ENCODE peak calls at places on chromosomes 2 and 18, in six cellular contexts. B is GM13977, U is neural crest cell, I is colonic mucosa, R is RWPE1, C is lower leg skin. H is an unnamed sample.

GRCh38 chr18:76699923-76700322 is 122.4 kb upstream of the ZNF236 start:
- DNase-seq in B (no peak), U (no peak), I (no peak), R (no peak), C (no peak), H (no peak)

GRCh38 chr2:212346865-212347264 is 191.7 kb downstream of the ERBB4 start:
- DNase-seq in B (no peak), U (no peak), I (no peak), R (no peak), C (no peak), H (no peak)

GRCh38 chr2:8551622-8552074 is 130.2 kb upstream of the ID2 start:
- DNase-seq in B (peak; percentile 66), U (no peak), I (peak; percentile 14), R (no peak), C (no peak), H (no peak)

GRCh38 chr2:2573658-2574293 is 242.7 kb upstream of the MYT1L start:
- DNase-seq in B (no peak), U (no peak), I (peak; percentile 10), R (no peak), C (no peak), H (peak; percentile 1)

GRCh38 chr2:43823751-43824150 is 14.9 kb downstream of the ABCG5 start:
- DNase-seq in B (no peak), U (no peak), I (no peak), R (no peak), C (no peak), H (no peak)

GRCh38 chr2:101864426-101864825 is 127.3 kb upstream of the IL1R2 start:
- DNase-seq in B (no peak), U (no peak), I (no peak), R (no peak), C (no peak), H (no peak)

GRCh38 chr2:17747684-17748452 is 5.7 kb downstream of the SMC6 start:
- DNase-seq in B (no peak), U (no peak), I (no peak), R (peak; percentile 29), C (no peak), H (peak; percentile 70)

GRCh38 chr2:15901808-15902130 is 38.6 kb upstream of the MYCN start:
- DNase-seq in B (no peak), U (no peak), I (no peak), R (no peak), C (no peak), H (no peak)

GRCh38 chr2:139259422-139260051 is 479.3 kb upstream of the NXPH2 start:
- DNase-seq in B (no peak), U (no peak), I (no peak), R (no peak), C (no peak), H (no peak)

GRCh38 chr2:223113161-223113560 is 61.2 kb downstream of the KCNE4 start:
- DNase-seq in B (no peak), U (no peak), I (no peak), R (no peak), C (no peak), H (peak; percentile 40)

DNA sequence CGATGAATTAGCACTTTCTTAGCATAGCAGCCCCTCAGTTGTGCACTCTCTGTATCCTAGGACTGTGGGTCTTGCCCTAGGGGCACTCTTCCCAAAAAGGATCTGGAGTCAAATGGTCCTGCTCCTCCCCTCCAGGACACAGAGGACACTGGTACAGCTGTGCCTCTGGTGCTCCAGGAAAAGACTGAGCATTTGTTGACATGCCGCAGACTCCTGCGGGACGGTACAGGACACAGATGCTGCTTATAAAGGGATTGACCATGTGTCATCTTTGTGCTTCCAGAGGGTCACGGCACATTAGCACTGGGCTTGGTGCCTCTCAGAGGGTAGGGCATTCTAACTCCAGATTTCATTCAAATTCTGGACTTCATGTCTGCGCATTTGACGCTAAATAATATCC is 110.5 kb downstream of the KLF7 start:
- DNase-seq in B (no peak), U (no peak), I (no peak), R (no peak), C (no peak), H (no peak)
- TF ChIP-seq CTCF in B (no peak), U (no peak), I (no peak), R (no peak), C (no peak), H (no peak)

GRCh38 chr18:39486268-39486667 is 1920.7 kb upstream of the CELF4 start:
- DNase-seq in B (no peak), U (no peak), I (no peak), R (no peak), C (no peak), H (no peak)
- TF ChIP-seq CTCF in B (no peak), U (no peak), I (no peak), R (no peak), C (no peak), H (peak; percentile 44)

GRCh38 chr2:113799375-113799774 is 42.9 kb upstream of the SLC35F5 start:
- DNase-seq in B (no peak), U (no peak), I (no peak), R (no peak), C (no peak), H (no peak)
- TF ChIP-seq CTCF in B (no peak), U (no peak), I (no peak), R (no peak), C (no peak), H (peak; percentile 17)

GRCh38 chr18:24801011-24801410 is 340.6 kb downstream of the HRH4 start:
- DNase-seq in B (no peak), U (no peak), I (no peak), R (no peak), C (no peak), H (no peak)

GRCh38 chr18:24802439-24802838 is 342.0 kb downstream of the HRH4 start:
- DNase-seq in B (no peak), U (no peak), I (peak; percentile 72), R (no peak), C (no peak), H (no peak)

GRCh38 chr18:24799720-24800119 is 339.3 kb downstream of the HRH4 start:
- DNase-seq in B (no peak), U (no peak), I (no peak), R (no peak), C (no peak), H (no peak)

GRCh38 chr18:24797987-24798386 is 337.6 kb downstream of the HRH4 start:
- DNase-seq in B (no peak), U (no peak), I (no peak), R (no peak), C (no peak), H (no peak)

DNA sequence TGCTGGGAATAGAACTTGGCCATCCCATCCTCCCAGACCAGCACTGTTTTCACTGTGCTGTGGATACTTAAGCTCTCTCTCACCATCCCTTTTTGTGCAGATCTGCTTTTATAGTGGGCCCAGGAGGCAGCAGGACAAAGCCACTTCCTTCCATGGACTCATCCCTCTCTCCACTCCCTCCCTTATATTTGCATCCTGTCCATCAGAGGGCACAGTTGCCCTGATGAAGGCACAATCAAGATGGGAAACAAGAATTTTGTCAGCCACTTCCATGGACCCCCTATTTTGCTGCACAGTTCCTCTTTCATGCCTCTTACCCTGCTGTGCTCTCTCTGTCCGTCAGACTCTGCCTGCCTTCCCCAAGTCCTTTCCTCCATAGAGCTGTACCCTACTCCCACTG is 338.7 kb downstream of the HRH4 start:
- DNase-seq in B (no peak), U (no peak), I (no peak), R (no peak), C (no peak), H (no peak)
- TF ChIP-seq CTCF in B (no peak), U (peak; percentile 13), I (no peak), R (no peak), C (no peak), H (no peak)

GRCh38 chr2:21821697-21822227 is 698.0 kb downstream of the TDRD15 start:
- DNase-seq in B (no peak), U (no peak), I (no peak), R (no peak), C (no peak), H (no peak)

GRCh38 chr2:21820271-21820670 is 696.5 kb downstream of the TDRD15 start:
- DNase-seq in B (no peak), U (no peak), I (no peak), R (no peak), C (no peak), H (no peak)

GRCh38 chr2:21819475-21819874 is 695.7 kb downstream of the TDRD15 start:
- DNase-seq in B (no peak), U (no peak), I (no peak), R (no peak), C (no peak), H (no peak)

DNA sequence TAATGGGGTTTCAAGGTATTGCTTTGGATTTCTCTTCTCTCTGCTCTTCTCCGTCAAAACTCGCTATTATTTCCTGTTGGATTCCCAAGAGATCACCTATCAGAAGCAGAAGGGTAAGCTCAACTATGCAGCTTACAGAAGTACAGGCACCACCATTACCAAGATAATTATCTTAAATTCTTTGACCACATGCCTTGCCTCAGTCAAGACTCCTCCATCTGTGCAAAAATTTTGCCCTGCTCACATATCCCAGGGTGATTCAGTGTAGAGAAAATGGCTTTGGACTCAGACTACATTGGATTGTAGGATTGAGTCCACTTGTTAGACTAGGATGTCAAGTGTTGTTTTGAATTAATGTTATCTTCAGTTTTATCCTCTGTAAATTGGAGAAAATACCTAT is 698.7 kb downstream of the TDRD15 start:
- DNase-seq in B (no peak), U (no peak), I (no peak), R (no peak), C (no peak), H (no peak)
- TF ChIP-seq CTCF in B (no peak), U (no peak), I (no peak), R (no peak), C (no peak), H (no peak)

GRCh38 chr2:130767408-130767775 is 12.1 kb downstream of the AMER3 start:
- DNase-seq in B (no peak), U (no peak), I (no peak), R (no peak), C (no peak), H (no peak)
- TF ChIP-seq CTCF in B (no peak), U (no peak), I (no peak), R (no peak), C (no peak), H (no peak)

GRCh38 chr2:122999258-122999657 is 1025.8 kb upstream of the CNTNAP5 start:
- DNase-seq in B (no peak), U (no peak), I (no peak), R (no peak), C (no peak), H (no peak)

GRCh38 chr2:122988395-122989221 is 1036.5 kb upstream of the CNTNAP5 start:
- DNase-seq in B (no peak), U (no peak), I (no peak), R (no peak), C (no peak), H (no peak)

DNA sequence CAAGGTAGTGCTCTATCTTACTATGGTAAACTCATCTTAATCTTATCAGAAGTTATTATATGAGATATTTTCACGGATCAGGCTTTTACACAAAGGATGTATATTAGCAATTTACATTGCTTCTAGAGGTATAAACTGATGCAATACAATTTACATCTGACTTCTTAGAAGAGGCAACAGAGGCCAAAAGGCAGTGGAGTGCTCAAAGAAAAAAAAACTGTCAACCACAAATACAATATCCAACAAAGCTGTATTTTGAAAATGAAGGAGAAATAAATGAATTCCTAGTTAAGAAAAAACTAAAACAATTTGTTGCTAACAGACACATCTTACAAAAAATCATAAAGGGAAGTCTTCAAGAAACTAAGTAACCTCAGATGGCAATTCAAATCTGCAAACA is 1031.5 kb upstream of the CNTNAP5 start:
- DNase-seq in B (no peak), U (no peak), I (no peak), R (no peak), C (no peak), H (no peak)
- TF ChIP-seq CTCF in B (no peak), U (no peak), I (no peak), R (no peak), C (no peak), H (no peak)

H was measured in HFFc6.